ENCODE peak calls at places on chromosomes 2 and 18, in four cellular contexts. P is GM12878, J is K562, L is HepG2. K is an unnamed sample.

GRCh38 chr2:210215120-210215519 is 10.1 kb downstream of the ACADL start:
- DNase-seq in P (no peak), J (no peak), L (no peak), K (no peak)

GRCh38 chr2:147172493-147173185 is 672.2 kb upstream of the ACVR2A start:
- DNase-seq in P (no peak), J (no peak), L (no peak), K (no peak)

GRCh38 chr2:38466849-38467767 is 90.0 kb upstream of the ATL2 start:
- DNase-seq in P (no peak), J (no peak), L (no peak), K (no peak)

GRCh38 chr2:193409951-193410350 is 1215.2 kb upstream of the TMEFF2 start:
- DNase-seq in P (no peak), J (no peak), L (no peak), K (no peak)

GRCh38 chr2:28668880-28669279 is 82.8 kb upstream of the PPP1CB start:
- DNase-seq in P (no peak), J (no peak), L (no peak), K (no peak)

GRCh38 chr2:10700078-10700803 is 10.5 kb upstream of the NOL10 start:
- DNase-seq in P (no peak), J (no peak), L (no peak), K (no peak)

GRCh38 chr2:159202568-159203071 is 83.9 kb downstream of the WDSUB1 start:
- DNase-seq in P (no peak), J (no peak), L (peak), K (no peak)

GRCh38 chr2:106270471-106270891 is 76.4 kb upstream of the UXS1 start:
- DNase-seq in P (no peak), J (no peak), L (no peak), K (no peak)

GRCh38 chr2:55092439-55092838 is 42.2 kb upstream of the RTN4 start:
- DNase-seq in P (no peak), J (no peak), L (no peak), K (no peak)

GRCh38 chr2:75560022-75560767 is 544 bp downstream of the EVA1A start:
- DNase-seq in P (no peak), J (no peak), L (no peak), K (peak)

GRCh38 chr18:62741118-62741566 is 25.8 kb downstream of the PHLPP1 start:
- DNase-seq in P (no peak), J (peak), L (peak), K (no peak)

GRCh38 chr2:190534310-190535118 is at the start of gene NEMP2:
- DNase-seq in P (no peak), J (peak), L (peak), K (peak)

GRCh38 chr2:172962824-172963223 is 112.8 kb upstream of the MAP3K20 start:
- DNase-seq in P (no peak), J (no peak), L (no peak), K (no peak)

GRCh38 chr2:56299166-56299806 is 115.5 kb downstream of the CCDC85A start:
- DNase-seq in P (no peak), J (no peak), L (no peak), K (no peak)

GRCh38 chr2:64311191-64311910 is 142.6 kb upstream of the LGALSL start:
- DNase-seq in P (no peak), J (no peak), L (peak), K (no peak)

GRCh38 chr18:73840319-73841065 is 307.1 kb downstream of the FBXO15 start:
- DNase-seq in P (no peak), J (no peak), L (no peak), K (no peak)

GRCh38 chr2:100126897-100127401 is 15.4 kb downstream of the AFF3 start:
- DNase-seq in P (no peak), J (no peak), L (no peak), K (no peak)
- TF ChIP-seq NR2C2 in P (no peak), J (no peak), L (no peak), K (no peak)

DNA sequence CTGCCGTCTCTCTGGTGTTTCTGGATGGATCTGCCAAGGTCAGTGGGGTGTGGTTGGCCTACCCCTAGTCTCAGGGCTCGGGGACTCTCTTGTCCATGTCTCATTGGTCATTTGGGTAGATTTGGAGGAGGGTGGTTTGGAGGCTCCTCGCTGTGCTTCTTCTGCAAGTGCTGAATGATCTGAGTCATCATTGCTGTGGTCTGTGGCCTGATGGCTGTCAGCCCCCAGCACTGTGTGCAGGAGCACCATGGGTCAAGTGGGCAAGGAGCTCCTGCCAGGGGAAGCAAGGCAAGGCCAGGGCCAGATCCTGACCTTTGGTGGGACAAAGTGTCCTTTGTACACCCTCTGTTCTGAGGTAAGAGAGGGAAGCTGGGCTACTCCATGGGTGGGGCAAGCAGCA is 221.8 kb downstream of the FHOD3 start:
- DNase-seq in P (no peak), J (no peak), L (no peak), K (no peak)
- TF ChIP-seq NR2C2 in P (no peak), J (no peak), L (no peak), K (no peak)

DNA sequence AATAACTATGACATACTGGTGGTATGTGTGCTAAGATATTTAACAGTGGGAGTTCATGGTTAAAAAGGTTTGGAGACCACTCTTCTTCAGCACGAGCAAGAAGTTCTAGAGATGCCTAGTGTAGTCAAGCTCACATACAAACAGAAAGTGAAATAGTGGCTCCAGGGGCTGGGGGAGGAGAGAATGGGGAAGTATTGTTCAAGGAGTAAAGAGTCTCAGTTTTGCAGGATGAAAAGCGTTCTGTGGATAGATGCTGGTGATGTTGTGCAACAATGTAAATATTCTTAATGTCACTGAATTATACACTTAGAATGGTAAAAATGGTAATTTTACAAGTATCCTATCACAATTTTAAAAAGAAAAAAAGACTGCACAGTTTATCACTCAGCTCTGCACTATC is 29.0 kb upstream of the EPAS1 start:
- DNase-seq in P (peak), J (no peak), L (no peak), K (no peak)
- TF ChIP-seq NR2C2 in P (no peak), J (no peak), L (no peak), K (no peak)

DNA sequence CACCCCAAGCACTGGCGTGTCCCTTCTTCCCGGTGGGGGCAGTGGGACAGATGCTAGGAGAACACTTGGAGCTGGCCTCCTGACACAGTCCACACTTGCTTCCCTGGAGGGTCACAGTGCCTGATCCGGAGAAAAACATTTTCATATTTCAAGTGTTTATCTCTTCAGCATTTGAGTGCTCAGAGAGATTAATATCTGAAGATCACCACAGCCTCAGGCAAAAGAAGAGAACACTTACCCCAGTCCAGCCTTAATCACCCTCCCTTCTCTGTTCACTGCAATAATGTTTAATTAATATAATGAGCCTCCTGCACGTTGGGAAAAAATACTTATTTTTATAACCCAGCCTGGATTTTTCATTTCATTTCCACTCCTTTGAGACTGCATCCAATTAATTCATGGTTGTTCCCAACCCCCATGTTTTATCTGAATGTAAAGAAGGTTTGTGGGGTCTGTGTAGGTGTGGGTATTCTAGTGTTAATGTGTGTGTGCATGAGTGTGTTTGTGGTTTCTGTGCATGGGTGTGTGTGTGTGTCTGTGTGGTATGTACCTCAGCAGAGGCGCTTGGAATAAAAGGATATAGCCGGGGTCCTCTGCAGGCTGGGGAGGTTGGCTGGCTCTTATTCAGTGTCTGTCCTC is 72.1 kb downstream of the NRP2 start:
- DNase-seq in P (no peak), J (no peak), L (no peak), K (no peak)
- TF ChIP-seq NR2C2 in P (no peak), J (no peak), L (no peak), K (no peak)

DNA sequence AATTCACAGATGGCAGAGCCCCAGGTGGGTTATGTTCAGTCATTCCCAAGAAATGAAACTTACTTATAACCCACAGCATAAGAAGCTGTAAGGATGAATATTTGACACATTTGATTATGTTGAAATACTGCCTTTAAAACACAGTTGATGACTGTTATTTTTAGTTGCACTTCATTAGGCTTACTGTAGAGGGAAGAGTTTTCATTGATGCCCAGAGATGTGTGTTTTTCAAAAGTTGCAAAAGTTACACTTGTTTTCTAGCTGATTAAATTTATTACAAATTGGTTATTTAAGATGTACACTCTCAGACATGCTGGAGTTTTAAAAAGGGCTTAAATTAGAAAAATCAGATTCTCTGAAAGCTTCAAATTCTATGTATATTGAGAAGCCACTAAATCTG is 506.1 kb downstream of the PARD3B start:
- DNase-seq in P (no peak), J (no peak), L (no peak), K (no peak)
- TF ChIP-seq NR2C2 in P (no peak), J (no peak), L (no peak), K (no peak)

GRCh38 chr18:44715245-44715644 is 34.6 kb downstream of the SETBP1 start:
- DNase-seq in P (no peak), J (no peak), L (no peak), K (no peak)
- TF ChIP-seq NR2C2 in P (no peak), J (no peak), L (no peak), K (no peak)

K was measured in WTC11.